ENCODE peak calls at places on chromosomes 3 and 15, in four cellular contexts. K is tibial nerve; A is CD4-positive, alpha-beta T cell; U is neural crest cell. Z is an unnamed sample.

GRCh38 chr3:46861996-46862688 is 1.1 kb downstream of the MYL3 start:
- DNase-seq in A (no peak), U (no peak), K (peak; percentile 4), Z (no peak)

GRCh38 chr3:41318520-41318919 is 119.2 kb downstream of the CTNNB1 start:
- DNase-seq in K (no peak), A (no peak), U (no peak), Z (no peak)

GRCh38 chr15:60661075-60661645 is 182.2 kb upstream of the ICE2 start:
- DNase-seq in U (no peak), K (no peak), A (no peak), Z (no peak)

GRCh38 chr3:13419356-13420050 is 619 bp downstream of the NUP210 start:
- DNase-seq in U (peak; percentile 26), A (peak; percentile 50), K (no peak), Z (peak; percentile 33)

GRCh38 chr15:68561146-68561545 is 17.6 kb upstream of the CORO2B start:
- DNase-seq in U (no peak), K (no peak), A (no peak), Z (no peak)

GRCh38 chr3:105653161-105653560 is 215.7 kb downstream of the CBLB start:
- DNase-seq in A (no peak), K (no peak), U (no peak), Z (no peak)

GRCh38 chr3:72630614-72631344 is 217.5 kb downstream of the SHQ1 start:
- DNase-seq in U (no peak), A (no peak), K (no peak), Z (no peak)

GRCh38 chr3:160016972-160017371 is 28.3 kb downstream of the IL12A start:
- DNase-seq in K (no peak), A (no peak), U (no peak), Z (no peak)

GRCh38 chr3:101963902-101964362 is 114.6 kb downstream of the NFKBIZ start:
- DNase-seq in K (no peak), U (no peak), A (no peak), Z (no peak)

GRCh38 chr15:101378356-101378755 is 83.3 kb upstream of the SNRPA1 start:
- DNase-seq in K (no peak), U (no peak), A (no peak), Z (no peak)

GRCh38 chr15:81043568-81044301 is 43.0 kb downstream of the TLNRD1 start:
- DNase-seq in K (no peak), U (no peak), A (no peak), Z (no peak)

GRCh38 chr3:51974963-51975856 is at the start of gene ABHD14A:
- DNase-seq in U (no peak), K (no peak), A (peak; percentile 60), Z (peak; percentile 54)

GRCh38 chr3:66475386-66476020 is 25.3 kb downstream of the LRIG1 start:
- DNase-seq in K (no peak), U (no peak), A (no peak), Z (no peak)

GRCh38 chr3:11230125-11230524 is 42.1 kb upstream of the ATG7 start:
- DNase-seq in U (no peak), A (no peak), K (no peak), Z (no peak)

GRCh38 chr15:86183765-86184491 is 104.3 kb downstream of the AGBL1 start:
- DNase-seq in A (no peak), U (no peak), K (no peak), Z (no peak)

GRCh38 chr3:150727653-150728502 is 24.2 kb upstream of the ERICH6 start:
- DNase-seq in K (no peak), A (no peak), U (no peak), Z (no peak)

GRCh38 chr15:56207711-56208110 is 36.0 kb downstream of the RFX7 start:
- DNase-seq in U (no peak), K (no peak), A (no peak), Z (no peak)

GRCh38 chr15:38877471-38877870 is 312.9 kb upstream of the RASGRP1 start:
- DNase-seq in A (no peak), U (no peak), K (no peak), Z (no peak)

GRCh38 chr3:30606301-30607031 is at the start of gene TGFBR2:
- DNase-seq in U (peak; percentile 65), K (peak; percentile 91), A (peak; percentile 72), Z (peak; percentile 73)
- TF ChIP-seq CTCF in U (peak; percentile 32), K (no peak), A (no peak), Z (peak; percentile 37)

GRCh38 chr15:45262906-45263456 is 10.9 kb downstream of the SLC28A2 start:
- DNase-seq in A (no peak), K (no peak), U (no peak), Z (no peak)

GRCh38 chr15:45265506-45265905 is 13.5 kb downstream of the SLC28A2 start:
- DNase-seq in U (no peak), A (no peak), K (no peak), Z (no peak)

GRCh38 chr15:45263854-45264253 is 11.8 kb downstream of the SLC28A2 start:
- DNase-seq in A (no peak), K (no peak), U (no peak), Z (no peak)

DNA sequence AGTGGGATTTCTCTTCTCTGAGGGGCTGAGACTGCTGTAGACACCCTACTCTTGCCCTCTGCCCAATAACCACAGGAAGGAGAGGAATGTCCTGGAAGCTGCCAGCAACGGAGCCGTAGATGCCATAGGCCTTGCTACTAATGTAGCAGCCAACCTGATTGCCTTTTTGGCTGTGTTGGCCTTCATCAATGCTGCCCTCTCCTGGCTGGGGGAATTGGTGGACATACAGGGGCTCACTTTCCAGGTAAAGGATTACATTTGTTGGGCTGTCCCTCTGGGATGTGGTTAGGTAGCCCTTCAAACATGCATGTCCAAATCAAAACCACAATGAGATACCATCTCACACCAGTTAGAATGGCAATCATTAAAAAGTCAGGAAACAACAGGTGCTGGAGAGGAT is 16.1 kb downstream of the SLC28A2 start:
- DNase-seq in A (no peak), U (no peak), K (no peak), Z (no peak)
- TF ChIP-seq CTCF in A (no peak), U (no peak), K (no peak), Z (no peak)

GRCh38 chr3:15523660-15524417 is 2.3 kb upstream of the COLQ start:
- DNase-seq in K (no peak), A (no peak), U (no peak), Z (no peak)

GRCh38 chr3:15525790-15526189 is 4.3 kb upstream of the COLQ start:
- DNase-seq in K (no peak), A (no peak), U (no peak), Z (no peak)

GRCh38 chr3:15528881-15529537 is 7.5 kb upstream of the COLQ start:
- DNase-seq in K (no peak), U (no peak), A (no peak), Z (no peak)

GRCh38 chr3:15531346-15531745 is 9.8 kb upstream of the COLQ start:
- DNase-seq in A (no peak), U (no peak), K (no peak), Z (no peak)

GRCh38 chr3:15527031-15527459 is 5.5 kb upstream of the COLQ start:
- DNase-seq in K (no peak), U (no peak), A (no peak), Z (peak; percentile 12)
- TF ChIP-seq CTCF in K (no peak), U (peak; percentile 54), A (no peak), Z (peak; percentile 49)

GRCh38 chr3:126548556-126549466 is 9.9 kb downstream of the C3orf22 start:
- DNase-seq in U (no peak), A (no peak), K (no peak), Z (peak; percentile 6)
- TF ChIP-seq CTCF in U (no peak), A (no peak), K (no peak), Z (no peak)

DNA sequence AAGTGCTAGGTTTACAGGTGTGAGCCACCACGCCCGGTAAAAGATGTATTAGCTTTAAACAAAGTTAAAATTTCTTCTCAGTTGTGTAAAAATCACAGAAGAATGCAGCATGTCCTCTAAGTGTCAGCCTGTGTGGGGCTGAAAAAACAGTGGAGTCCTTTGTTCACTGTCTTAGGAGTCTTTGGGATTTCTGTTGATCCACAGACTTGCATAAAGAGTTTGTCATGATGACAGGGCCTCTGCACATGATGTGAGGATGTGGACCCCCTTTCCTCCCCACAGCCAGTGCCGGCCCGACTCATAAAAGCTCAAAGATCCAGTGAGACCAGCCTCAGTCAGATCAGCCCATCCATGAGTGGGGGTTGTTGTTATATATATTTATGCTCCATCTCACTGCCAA is 49.0 kb upstream of the GOLGA8J start:
- DNase-seq in K (no peak), U (no peak), A (no peak), Z (no peak)
- TF ChIP-seq CTCF in K (no peak), U (no peak), A (no peak), Z (no peak)

GRCh38 chr3:177899275-177900067 is 636.8 kb upstream of the KCNMB2 start:
- DNase-seq in A (no peak), K (no peak), U (no peak), Z (no peak)
- TF ChIP-seq CTCF in A (no peak), K (no peak), U (no peak), Z (no peak)

DNA sequence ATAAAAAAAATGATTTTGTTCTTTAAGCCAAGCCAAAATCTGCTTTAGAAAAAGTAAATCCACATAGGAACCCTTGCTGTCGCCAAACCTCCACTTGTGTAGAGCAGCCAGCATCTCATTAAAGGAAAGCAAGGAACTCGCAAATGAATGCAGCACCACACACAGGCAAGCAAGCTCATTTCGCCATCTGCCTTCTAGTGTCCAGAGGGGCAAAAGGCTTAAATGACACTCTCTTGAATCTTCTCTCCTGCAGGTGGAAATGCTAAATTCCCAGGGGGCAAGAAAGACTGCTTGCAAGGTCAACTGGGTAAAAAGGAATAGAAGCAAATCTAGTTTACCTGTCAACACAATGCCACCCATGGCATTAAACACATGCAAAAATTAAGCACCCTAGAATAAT is 2.4 kb downstream of the MB21D2 start:
- DNase-seq in U (no peak), K (no peak), A (no peak), Z (no peak)
- TF ChIP-seq CTCF in U (peak; percentile 40), K (no peak), A (no peak), Z (no peak)

DNA sequence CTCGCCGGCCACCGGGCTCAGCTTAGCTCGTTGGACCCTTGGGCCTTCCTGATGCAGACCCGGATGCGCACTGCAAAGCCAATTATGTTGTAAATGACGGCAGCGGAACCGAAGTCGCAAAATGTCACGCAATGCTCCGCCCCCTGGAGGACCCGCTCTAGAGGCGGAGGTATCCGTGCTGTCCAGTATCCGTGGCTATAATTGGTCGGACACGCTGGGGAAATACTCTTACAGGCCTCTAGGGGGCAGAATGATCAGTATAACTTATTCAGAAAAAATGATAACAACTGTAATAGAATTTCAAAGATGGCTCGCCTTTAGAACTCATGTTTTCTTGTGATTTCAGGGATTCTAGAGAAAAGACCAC is at the start of gene PRR23B:
- DNase-seq in U (no peak), K (no peak), A (no peak), Z (no peak)
- TF ChIP-seq CTCF in U (peak; percentile 34), K (no peak), A (no peak), Z (peak; percentile 25)